ENCODE peak calls at places on chromosomes 11 and 22, in nine cellular contexts. R is ACHN; W is nucleus accumbens; N is NCI-H510A; Z is stimulated activated CD4-positive, alpha-beta T cell treated with anti-CD3 and anti-CD28 coated beads, Interleukin-15, amount 100 ng/mL, for 1 hour; S is Karpas-422; D is amniotic stem cell; C is activated naive CD4-positive, alpha-beta T cell treated with anti-CD3 and anti-CD28 coated beads, Interleukin-2, amount 50 U/mL, for 72 hours; T is Caco-2. L is an unnamed sample.

GRCh38 chr11:123421589-123421988 is 8.5 kb upstream of the GRAMD1B start:
- DNase-seq in R (no peak), W (no peak), N (no peak), Z (no peak), S (peak; percentile 67), D (no peak), C (no peak), T (no peak), L (no peak)

GRCh38 chr11:17506314-17506713 is 29.7 kb upstream of the ABCC8 start:
- DNase-seq in R (no peak), W (no peak), N (no peak), Z (no peak), S (no peak), D (no peak), C (no peak), T (no peak), L (no peak)

GRCh38 chr22:21031545-21032036 is 770 bp downstream of the SLC7A4 start:
- DNase-seq in R (no peak), W (no peak), N (no peak), Z (no peak), S (no peak), D (no peak), C (no peak), T (no peak), L (no peak)

GRCh38 chr11:118911880-118912741 is 13.6 kb downstream of the BCL9L start:
- DNase-seq in R (peak; percentile 90), W (peak; percentile 30), N (peak; percentile 92), Z (peak; percentile 47), S (no peak), D (peak; percentile 84), C (peak; percentile 84), T (peak; percentile 99), L (peak; percentile 88)

GRCh38 chr11:92224394-92225205 is at the start of gene FAT3:
- DNase-seq in R (peak; percentile 16), W (no peak), N (peak; percentile 80), Z (no peak), S (no peak), D (no peak), C (no peak), T (no peak), L (no peak)

GRCh38 chr22:43994006-43994405 is 30.1 kb upstream of the PARVB start:
- DNase-seq in R (no peak), W (no peak), N (no peak), Z (no peak), S (no peak), D (no peak), C (no peak), T (no peak), L (no peak)

GRCh38 chr11:77411238-77411637 is 62.7 kb downstream of the PAK1 start:
- DNase-seq in R (no peak), W (no peak), N (no peak), Z (no peak), S (peak; percentile 75), D (no peak), C (peak; percentile 57), T (no peak), L (no peak)

GRCh38 chr22:40416636-40417035 is 46.2 kb downstream of the SGSM3 start:
- DNase-seq in R (no peak), W (no peak), N (no peak), Z (no peak), S (no peak), D (no peak), C (no peak), T (no peak), L (no peak)

GRCh38 chr11:93032580-93032979 is 63.1 kb downstream of the MTNR1B start:
- DNase-seq in R (no peak), W (no peak), N (no peak), Z (no peak), S (no peak), D (no peak), C (no peak), T (no peak), L (no peak)

GRCh38 chr11:75810637-75811383 is 4.2 kb upstream of the UVRAG start:
- DNase-seq in R (no peak), W (no peak), N (no peak), Z (no peak), S (no peak), D (no peak), C (no peak), T (no peak), L (no peak)

GRCh38 chr11:65506770-65507485 is 8.1 kb downstream of the MALAT1 start:
- DNase-seq in R (peak; percentile 91), W (no peak), N (no peak), Z (peak; percentile 23), S (peak; percentile 82), D (no peak), C (peak; percentile 74), T (peak; percentile 72), L (peak; percentile 72)

GRCh38 chr11:22657101-22657694 is 9.2 kb upstream of the GAS2 start:
- DNase-seq in R (no peak), W (no peak), N (no peak), Z (no peak), S (no peak), D (no peak), C (no peak), T (no peak), L (no peak)

GRCh38 chr11:113419426-113420003 is 31.9 kb downstream of the ANKK1 start:
- DNase-seq in R (no peak), W (no peak), N (no peak), Z (no peak), S (no peak), D (no peak), C (no peak), T (no peak), L (no peak)

GRCh38 chr11:35005156-35005780 is 88.8 kb downstream of the PDHX start:
- DNase-seq in R (no peak), W (no peak), N (no peak), Z (no peak), S (no peak), D (no peak), C (no peak), T (peak; percentile 64), L (no peak)

GRCh38 chr11:100176456-100176855 is 510.6 kb upstream of the ARHGAP42 start:
- DNase-seq in R (no peak), W (no peak), N (no peak), Z (no peak), S (no peak), D (no peak), C (no peak), T (no peak), L (no peak)

GRCh38 chr11:115539844-115540243 is 35.6 kb upstream of the CADM1 start:
- DNase-seq in R (no peak), W (no peak), N (no peak), Z (no peak), S (no peak), D (no peak), C (no peak), T (no peak), L (no peak)

GRCh38 chr11:44729718-44730117 is 3.0 kb downstream of the TSPAN18 start:
- DNase-seq in R (no peak), W (no peak), N (no peak), Z (no peak), S (no peak), D (no peak), C (no peak), T (no peak), L (no peak)

GRCh38 chr22:30351226-30351625 is 5.5 kb downstream of the SF3A1 start:
- DNase-seq in R (no peak), W (no peak), N (no peak), Z (no peak), S (no peak), D (no peak), C (no peak), T (no peak), L (no peak)

GRCh38 chr11:113549061-113549460 is 73.9 kb upstream of the DRD2 start:
- DNase-seq in R (no peak), W (no peak), N (no peak), Z (no peak), S (no peak), D (no peak), C (no peak), T (no peak), L (no peak)

GRCh38 chr11:96905084-96905641 is 515.4 kb downstream of the JRKL start:
- DNase-seq in R (no peak), W (no peak), N (no peak), Z (no peak), S (no peak), D (no peak), C (no peak), T (no peak), L (no peak)

GRCh38 chr11:84817998-84818397 is 809.1 kb downstream of the DLG2 start:
- DNase-seq in R (no peak), W (no peak), N (no peak), Z (no peak), S (no peak), D (peak; percentile 33), C (no peak), T (no peak), L (no peak)

GRCh38 chr22:42993651-42994275 is 21.2 kb downstream of the PACSIN2 start:
- DNase-seq in R (no peak), W (no peak), N (no peak), Z (no peak), S (no peak), D (no peak), C (no peak), T (peak; percentile 84), L (no peak)

GRCh38 chr11:106234794-106235193 is 157.3 kb downstream of the AASDHPPT start:
- DNase-seq in R (no peak), W (no peak), N (no peak), Z (no peak), S (no peak), D (no peak), C (no peak), T (no peak), L (no peak)

GRCh38 chr11:2726964-2727363 is 27.2 kb upstream of the KCNQ1OT1 start:
- DNase-seq in R (no peak), W (no peak), N (no peak), Z (no peak), S (no peak), D (no peak), C (no peak), T (no peak), L (no peak)

GRCh38 chr11:118415051-118415738 is 13.8 kb downstream of the ATP5MG start:
- DNase-seq in R (no peak), W (no peak), N (no peak), Z (no peak), S (no peak), D (no peak), C (no peak), T (no peak), L (no peak)

GRCh38 chr11:9739108-9739507 is 75.2 kb downstream of the SWAP70 start:
- DNase-seq in R (no peak), W (no peak), N (no peak), Z (no peak), S (no peak), D (no peak), C (no peak), T (no peak), L (no peak)

L was measured in stimulated activated effector memory CD8-positive, alpha-beta T cell treated with anti-CD3 and anti-CD28 coated beads, Interleukin-12 subunit alpha, Interleukin-12 subunit beta, amount 100 ng/mL, for 72 hours.